ENCODE peak calls at places on chromosomes 6 and 20, in ten cellular contexts. V is PC-9, B is A549, Y is left ventricle myocardium inferior, P is omental fat pad, I is fibroblast of mammary gland, Q is lung, M is fibroblast of the aortic adventitia, W is natural killer cell, C is type B pancreatic cell. Z is an unnamed sample.

GRCh38 chr20:61925555-61926252 is 140.0 kb downstream of the TAF4 start:
- DNase-seq in V (peak), B (no peak), Y (no peak), P (no peak), I (peak), Q (no peak), M (peak), W (no peak), C (no peak), Z (peak)

GRCh38 chr6:129644567-129645015 is 65.4 kb downstream of the ARHGAP18 start:
- DNase-seq in V (no peak), B (peak), Y (no peak), P (no peak), I (peak), Q (no peak), M (peak), W (no peak), C (no peak), Z (no peak)

GRCh38 chr6:11120273-11121005 is 8.9 kb upstream of the ERVFRD-1 start:
- DNase-seq in V (peak), B (no peak), Y (no peak), P (no peak), I (peak), Q (no peak), M (peak), W (no peak), C (no peak), Z (no peak)

GRCh38 chr6:24431045-24431451 is 28.3 kb downstream of the MRS2 start:
- DNase-seq in V (peak), B (peak), Y (no peak), P (no peak), I (peak), Q (no peak), M (peak), W (no peak), C (no peak), Z (no peak)

GRCh38 chr6:125477849-125478248 is 176.1 kb upstream of the HDDC2 start:
- DNase-seq in V (no peak), B (no peak), Y (no peak), P (no peak), I (peak), Q (no peak), M (peak), W (no peak), C (no peak), Z (no peak)

GRCh38 chr6:109441069-109441816 is 719 bp downstream of the SMPD2 start:
- DNase-seq in V (peak), B (peak), Y (peak), P (no peak), I (peak), Q (peak), M (peak), W (peak), C (no peak), Z (no peak)

GRCh38 chr20:45962031-45962755 is 9.8 kb downstream of the ZNF335 start:
- DNase-seq in V (no peak), B (no peak), Y (no peak), P (no peak), I (no peak), Q (no peak), M (no peak), W (no peak), C (no peak), Z (peak)

GRCh38 chr6:142482249-142482648 is 180.4 kb downstream of the ADGRG6 start:
- DNase-seq in V (no peak), B (no peak), Y (no peak), P (no peak), I (no peak), Q (no peak), M (no peak), W (no peak), C (no peak), Z (no peak)

GRCh38 chr20:23082846-23083552 is 3.1 kb downstream of the CD93 start:
- DNase-seq in V (no peak), B (no peak), Y (no peak), P (no peak), I (no peak), Q (peak), M (no peak), W (no peak), C (no peak), Z (no peak)

GRCh38 chr20:18585134-18585533 is 2.7 kb upstream of the DTD1 start:
- DNase-seq in V (peak), B (peak), Y (no peak), P (no peak), I (peak), Q (no peak), M (peak), W (no peak), C (no peak), Z (no peak)

GRCh38 chr6:53961679-53962370 is 149.4 kb upstream of the MLIP start:
- DNase-seq in V (peak), B (peak), Y (no peak), P (no peak), I (no peak), Q (no peak), M (peak), W (no peak), C (no peak), Z (no peak)

GRCh38 chr6:10555625-10556309 is 34.6 kb downstream of the GCNT2 start:
- DNase-seq in V (no peak), B (no peak), Y (peak), P (no peak), I (peak), Q (peak), M (peak), W (no peak), C (no peak), Z (no peak)

GRCh38 chr6:107061125-107062020 is 33.4 kb downstream of the MTRES1 start:
- DNase-seq in V (no peak), B (no peak), Y (no peak), P (no peak), I (no peak), Q (no peak), M (no peak), W (no peak), C (no peak), Z (no peak)

GRCh38 chr6:148757944-148758343 is 11.1 kb downstream of the UST start:
- DNase-seq in V (no peak), B (no peak), Y (no peak), P (no peak), I (no peak), Q (no peak), M (no peak), W (no peak), C (no peak), Z (no peak)

GRCh38 chr6:12494161-12494560 is 204.0 kb downstream of the EDN1 start:
- DNase-seq in V (no peak), B (no peak), Y (no peak), P (no peak), I (no peak), Q (no peak), M (no peak), W (no peak), C (no peak), Z (no peak)

GRCh38 chr6:37180075-37180474 is 10.1 kb downstream of the PIM1 start:
- DNase-seq in V (no peak), B (no peak), Y (no peak), P (no peak), I (no peak), Q (no peak), M (no peak), W (no peak), C (no peak), Z (no peak)

GRCh38 chr20:10318625-10319024 is 100.0 kb downstream of the SNAP25 start:
- DNase-seq in V (no peak), B (no peak), Y (no peak), P (no peak), I (no peak), Q (no peak), M (no peak), W (no peak), C (no peak), Z (no peak)

GRCh38 chr6:21824431-21825180 is 231.1 kb downstream of the SOX4 start:
- DNase-seq in V (no peak), B (peak), Y (no peak), P (no peak), I (no peak), Q (no peak), M (no peak), W (no peak), C (no peak), Z (no peak)

GRCh38 chr6:142885182-142885867 is 59.7 kb downstream of the HIVEP2 start:
- DNase-seq in V (peak), B (peak), Y (no peak), P (peak), I (peak), Q (peak), M (peak), W (peak), C (no peak), Z (peak)

GRCh38 chr6:101706576-101706975 is 313.1 kb downstream of the GRIK2 start:
- DNase-seq in V (no peak), B (no peak), Y (no peak), P (no peak), I (no peak), Q (no peak), M (no peak), W (no peak), C (no peak), Z (no peak)

GRCh38 chr6:27495386-27496135 is 22.7 kb upstream of the ZNF184 start:
- DNase-seq in V (peak), B (peak), Y (peak), P (no peak), I (peak), Q (no peak), M (peak), W (no peak), C (no peak), Z (no peak)

GRCh38 chr6:114323784-114324183 is 19.0 kb downstream of the HS3ST5 start:
- DNase-seq in V (no peak), B (no peak), Y (no peak), P (no peak), I (no peak), Q (no peak), M (no peak), W (no peak), C (no peak), Z (no peak)

GRCh38 chr6:6221829-6222535 is 98.5 kb downstream of the F13A1 start:
- DNase-seq in V (no peak), B (peak), Y (no peak), P (no peak), I (no peak), Q (no peak), M (no peak), W (no peak), C (no peak), Z (no peak)

GRCh38 chr20:21436186-21436585 is 38.9 kb upstream of the NKX2-4 start:
- DNase-seq in V (no peak), B (peak), Y (no peak), P (no peak), I (peak), Q (no peak), M (peak), W (no peak), C (no peak), Z (no peak)

GRCh38 chr6:153816306-153816845 is 222.7 kb upstream of the OPRM1 start:
- DNase-seq in V (no peak), B (no peak), Y (no peak), P (no peak), I (no peak), Q (no peak), M (no peak), W (no peak), C (no peak), Z (no peak)

GRCh38 chr6:39932386-39932785 is 1.9 kb downstream of the MOCS1 start:
- DNase-seq in V (no peak), B (no peak), Y (no peak), P (no peak), I (no peak), Q (no peak), M (no peak), W (no peak), C (no peak), Z (no peak)
- TF ChIP-seq CTCF in V (no peak), B (no peak), Y (no peak), P (no peak), I (no peak), Q (no peak), M (no peak), W (no peak), C (no peak), Z (no peak)

GRCh38 chr6:158770533-158770932 is 48.6 kb downstream of the EZR start:
- DNase-seq in V (no peak), B (no peak), Y (peak), P (no peak), I (no peak), Q (no peak), M (peak), W (no peak), C (no peak), Z (no peak)

GRCh38 chr6:158769696-158770446 is 49.3 kb downstream of the EZR start:
- DNase-seq in V (no peak), B (no peak), Y (peak), P (peak), I (no peak), Q (no peak), M (no peak), W (no peak), C (no peak), Z (no peak)

GRCh38 chr6:158768396-158768795 is 50.8 kb downstream of the EZR start:
- DNase-seq in V (no peak), B (no peak), Y (no peak), P (no peak), I (no peak), Q (no peak), M (no peak), W (no peak), C (no peak), Z (no peak)

GRCh38 chr6:158767714-158768113 is 51.5 kb downstream of the EZR start:
- DNase-seq in V (no peak), B (no peak), Y (no peak), P (no peak), I (no peak), Q (no peak), M (no peak), W (no peak), C (no peak), Z (no peak)

DNA sequence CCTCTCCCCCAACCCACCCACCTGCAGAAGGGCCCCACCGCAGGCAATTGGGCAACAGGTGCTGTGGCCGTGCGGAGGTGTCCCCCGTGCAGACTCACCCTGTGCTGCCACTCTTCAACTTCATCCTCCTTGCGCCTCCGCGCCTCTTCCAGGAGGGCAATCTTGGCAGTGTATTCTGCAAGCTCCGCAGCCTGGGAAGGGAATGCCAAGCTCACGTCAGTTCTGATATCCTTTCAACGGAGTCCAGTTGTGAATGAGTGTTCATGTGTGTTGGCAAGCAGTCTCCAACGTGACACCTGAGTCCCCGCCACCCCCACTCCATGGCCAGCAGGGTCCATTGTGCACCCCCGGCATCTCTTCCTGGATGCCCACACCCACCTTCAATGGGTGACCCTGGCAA is 49.9 kb downstream of the EZR start:
- DNase-seq in V (no peak), B (no peak), Y (peak), P (no peak), I (no peak), Q (no peak), M (no peak), W (no peak), C (no peak), Z (no peak)
- TF ChIP-seq CTCF in V (no peak), B (no peak), Y (no peak), P (no peak), I (no peak), Q (no peak), M (no peak), W (no peak), C (no peak), Z (no peak)

GRCh38 chr6:110618591-110619267 is 142.3 kb upstream of the SLC22A16 start:
- DNase-seq in V (no peak), B (peak), Y (no peak), P (no peak), I (peak), Q (no peak), M (peak), W (no peak), C (no peak), Z (no peak)
- TF ChIP-seq CTCF in V (peak), B (peak), Y (peak), P (no peak), I (peak), Q (no peak), M (no peak), W (no peak), C (peak), Z (no peak)

DNA sequence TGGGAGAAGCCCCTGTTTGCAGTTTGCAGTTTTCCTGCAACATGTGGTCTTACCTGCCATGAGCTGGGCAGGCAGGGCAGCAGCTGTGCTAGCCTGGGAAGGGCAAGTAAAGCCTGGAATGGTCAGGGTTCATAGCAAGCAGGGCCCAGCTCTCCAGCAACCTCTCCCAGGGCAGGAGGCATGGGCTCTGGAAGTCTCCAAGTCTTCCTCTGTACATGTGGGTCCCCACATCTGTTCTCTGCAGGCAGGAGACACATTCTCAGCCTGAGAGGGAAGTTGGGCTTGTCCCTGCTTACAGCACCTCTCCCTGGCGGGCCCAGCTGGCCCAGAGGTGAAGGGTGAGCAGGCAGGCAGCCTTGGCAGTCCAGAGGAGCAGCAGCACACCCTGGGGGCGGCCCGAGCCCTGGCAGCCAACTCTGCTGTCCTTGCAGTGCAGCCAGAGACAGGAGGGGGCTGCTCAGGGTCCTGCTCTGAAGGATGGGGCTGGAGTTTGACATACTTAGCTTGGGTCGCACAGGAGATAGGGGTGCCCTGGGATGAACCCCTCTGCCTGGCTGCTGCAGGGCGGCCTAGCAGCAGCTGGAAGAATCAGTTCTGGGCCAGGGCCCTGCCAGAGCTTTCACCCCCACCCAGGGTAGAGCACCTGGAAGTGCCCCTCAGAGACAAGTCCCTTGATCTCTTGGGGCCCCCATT is 176.0 kb downstream of the MRPL14 start:
- DNase-seq in V (peak), B (peak), Y (peak), P (no peak), I (peak), Q (peak), M (no peak), W (no peak), C (peak), Z (peak)
- TF ChIP-seq CTCF in V (peak), B (peak), Y (peak), P (no peak), I (peak), Q (no peak), M (peak), W (no peak), C (peak), Z (peak)

DNA sequence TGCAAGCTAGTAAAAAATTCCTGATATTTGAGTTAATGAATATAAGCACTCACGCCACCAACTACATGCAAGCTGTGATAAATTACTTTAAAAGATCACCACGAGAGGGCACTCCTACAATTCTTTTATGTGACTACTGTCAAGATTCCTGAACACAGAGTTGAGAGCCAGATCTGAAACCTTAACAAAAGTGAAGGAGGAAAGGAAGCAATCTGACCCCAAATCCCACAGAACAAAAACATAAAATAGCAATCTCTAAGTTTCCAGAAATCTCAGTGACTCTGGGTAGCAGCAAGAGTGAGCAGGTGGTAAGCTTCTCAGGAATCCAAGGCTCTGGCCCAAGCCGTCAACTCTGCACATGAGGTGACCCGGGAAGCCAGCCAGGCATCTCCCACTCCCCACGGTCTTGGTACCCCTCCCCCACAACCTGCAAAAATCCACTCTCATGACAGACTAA is 55.1 kb downstream of the STAU1 start:
- DNase-seq in V (peak), B (peak), Y (no peak), P (no peak), I (peak), Q (no peak), M (peak), W (no peak), C (no peak), Z (no peak)
- TF ChIP-seq CTCF in V (peak), B (peak), Y (peak), P (no peak), I (peak), Q (peak), M (peak), W (peak), C (peak), Z (peak)

GRCh38 chr6:79404261-79404660 is 133.0 kb downstream of the LCA5 start:
- DNase-seq in V (no peak), B (no peak), Y (no peak), P (no peak), I (no peak), Q (no peak), M (no peak), W (no peak), C (no peak), Z (no peak)
- TF ChIP-seq CTCF in V (no peak), B (no peak), Y (no peak), P (no peak), I (no peak), Q (no peak), M (no peak), W (no peak), C (peak), Z (no peak)

GRCh38 chr6:16397623-16398022 is 159.2 kb downstream of the GMPR start:
- DNase-seq in V (no peak), B (no peak), Y (no peak), P (no peak), I (no peak), Q (no peak), M (peak), W (no peak), C (no peak), Z (no peak)
- TF ChIP-seq CTCF in V (no peak), B (no peak), Y (no peak), P (no peak), I (no peak), Q (no peak), M (no peak), W (no peak), C (no peak), Z (no peak)

DNA sequence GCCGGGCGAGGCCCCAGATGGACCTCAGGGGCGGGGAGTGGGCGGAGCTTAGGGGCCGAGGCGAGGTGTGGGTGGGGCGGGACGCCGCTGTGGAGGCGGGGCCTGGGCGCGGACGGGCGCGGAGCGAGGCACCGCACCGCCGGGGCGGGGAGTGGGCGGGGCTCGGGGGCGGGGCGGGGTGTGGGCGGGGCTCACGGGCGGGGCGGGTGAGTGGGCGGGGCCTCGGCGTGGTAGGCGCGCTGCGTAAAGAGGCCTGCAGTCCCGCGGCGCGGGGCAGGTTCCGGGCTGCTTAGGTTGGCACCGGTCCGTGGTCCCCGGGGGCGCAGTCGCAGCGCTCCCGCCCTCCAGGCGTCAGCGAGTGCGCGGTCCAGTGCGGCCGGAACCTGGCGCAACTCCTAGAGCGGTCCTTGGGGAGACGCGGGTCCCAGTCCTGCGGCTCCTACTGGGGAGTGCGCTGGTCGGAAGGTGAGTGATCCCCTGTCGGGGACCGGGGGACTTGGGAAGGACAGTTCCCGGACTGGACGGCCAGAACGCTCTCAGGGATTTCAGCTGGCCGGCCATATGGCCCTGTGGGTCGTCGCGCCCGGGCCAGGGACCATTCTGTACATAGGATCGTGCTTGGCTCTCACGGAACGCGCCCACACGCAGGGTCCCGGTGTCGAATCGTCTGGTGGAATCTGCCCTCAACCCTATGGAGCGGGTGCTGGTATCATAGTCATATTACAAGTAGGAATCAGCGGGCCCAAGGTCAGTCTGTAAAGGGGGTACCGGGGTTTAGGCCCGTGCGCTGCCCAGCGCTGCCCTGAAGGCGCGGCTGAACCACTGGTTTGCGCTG is at the start of gene NQO2:
- DNase-seq in V (peak), B (peak), Y (peak), P (no peak), I (peak), Q (peak), M (peak), W (peak), C (peak), Z (peak)
- TF ChIP-seq CTCF in V (no peak), B (no peak), Y (peak), P (no peak), I (no peak), Q (no peak), M (peak), W (no peak), C (no peak), Z (no peak)